ENCODE peak calls at places on chromosomes 12 and 14, in ten cellular contexts. F is esophagus squamous epithelium; G is lower lobe of right lung; A is body of pancreas; I is GM23248; T is CD8-positive, alpha-beta T cell; L is gastrocnemius medialis; U is sigmoid colon; N is upper lobe of right lung; X is BE2C. P is an unnamed sample. For H3K9me3, the result is how much of the 10 kb centered on the place peaks cover.

GRCh38 chr14:51644215-51644969 is 7.3 kb upstream of the FRMD6 start:
- DNase-seq in F (no peak), G (no peak), A (no peak), I (peak), T (no peak), L (no peak), U (no peak), N (no peak), X (no peak), P (no peak)

GRCh38 chr14:21860172-21860571 is 186.6 kb upstream of the OR4E1 start:
- DNase-seq in F (no peak), G (no peak), A (no peak), I (peak), T (no peak), L (no peak), U (no peak), N (no peak), X (no peak), P (peak)

GRCh38 chr12:114918535-114919233 is 234.7 kb upstream of the TBX3 start:
- DNase-seq in F (no peak), G (no peak), A (no peak), I (peak), T (no peak), L (no peak), U (no peak), N (no peak), X (no peak), P (peak)

GRCh38 chr12:95605087-95605486 is 53.8 kb upstream of the USP44 start:
- DNase-seq in F (no peak), G (no peak), A (no peak), I (peak), T (no peak), L (no peak), U (no peak), N (no peak), X (no peak), P (no peak)

GRCh38 chr12:54042970-54043744 is 10.3 kb downstream of the HOXC5 start:
- DNase-seq in F (no peak), G (no peak), A (no peak), I (no peak), T (no peak), L (no peak), U (no peak), N (no peak), X (no peak), P (no peak)

GRCh38 chr12:27201169-27201568 is 42.9 kb upstream of the STK38L start:
- DNase-seq in F (no peak), G (no peak), A (no peak), I (no peak), T (no peak), L (no peak), U (no peak), N (no peak), X (no peak), P (no peak)

GRCh38 chr12:118984206-118984943 is 3.0 kb downstream of the SRRM4 start:
- DNase-seq in F (no peak), G (no peak), A (no peak), I (no peak), T (no peak), L (no peak), U (no peak), N (no peak), X (peak), P (no peak)

GRCh38 chr12:104055686-104056388 is 5.8 kb upstream of the GLT8D2 start:
- DNase-seq in F (no peak), G (peak), A (peak), I (peak), T (no peak), L (peak), U (peak), N (peak), X (peak), P (peak)

GRCh38 chr12:122870867-122871664 is 24.9 kb downstream of the VPS37B start:
- DNase-seq in F (no peak), G (peak), A (peak), I (peak), T (no peak), L (no peak), U (peak), N (peak), X (no peak), P (peak)

GRCh38 chr12:52347546-52348510 is 19.5 kb downstream of the KRT85 start:
- DNase-seq in F (no peak), G (no peak), A (no peak), I (no peak), T (no peak), L (no peak), U (no peak), N (no peak), X (no peak), P (no peak)

DNA sequence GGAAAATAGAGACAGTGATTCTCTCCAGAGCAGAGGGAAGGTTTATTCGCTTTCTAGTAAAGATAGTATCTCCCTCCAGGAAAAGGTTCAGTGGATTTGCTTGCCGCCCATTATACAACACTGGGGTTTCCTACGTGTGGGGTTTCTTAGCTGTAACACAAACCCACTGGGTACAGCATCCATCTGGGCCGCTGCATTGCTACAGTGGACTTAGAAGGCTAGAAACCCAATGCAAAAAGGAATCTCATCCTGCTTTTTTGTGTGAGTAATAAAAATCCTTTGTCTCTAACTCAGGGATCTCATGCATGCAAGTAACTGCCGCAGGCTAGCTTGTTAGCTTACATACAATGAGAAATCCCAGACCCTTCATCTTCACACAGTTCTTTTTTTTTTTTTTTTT is 67.1 kb upstream of the BCL2L14 start:
- DNase-seq in F (no peak), G (no peak), A (no peak), I (no peak), T (no peak), L (no peak), U (no peak), N (no peak), X (no peak), P (no peak)
- H3K9me3 ChIP-seq in F (under half), G (under half), A (under half), I (under half), T (under half), L (under half), U (under half), N (under half), X (under half), P (under half)

GRCh38 chr12:105292705-105293104 is 37.8 kb upstream of the C12orf75 start:
- DNase-seq in F (no peak), G (no peak), A (no peak), I (peak), T (no peak), L (no peak), U (no peak), N (no peak), X (no peak), P (no peak)
- H3K4me3 ChIP-seq in F (no peak), G (no peak), A (no peak), I (no peak), T (no peak), L (no peak), U (no peak), N (no peak), X (no peak), P (no peak)

GRCh38 chr12:133227281-133227852 is 8.3 kb downstream of the ANHX start:
- DNase-seq in F (no peak), G (no peak), A (no peak), I (no peak), T (no peak), L (no peak), U (no peak), N (no peak), X (no peak), P (no peak)

GRCh38 chr12:133233006-133233405 is 2.7 kb downstream of the ANHX start:
- DNase-seq in F (no peak), G (no peak), A (no peak), I (no peak), T (no peak), L (no peak), U (no peak), N (no peak), X (no peak), P (no peak)

GRCh38 chr12:133234971-133235370 is 706 bp downstream of the ANHX start:
- DNase-seq in F (no peak), G (no peak), A (no peak), I (no peak), T (no peak), L (no peak), U (no peak), N (no peak), X (no peak), P (no peak)

GRCh38 chr12:133233993-133234564 is 1.6 kb downstream of the ANHX start:
- DNase-seq in F (no peak), G (no peak), A (no peak), I (no peak), T (no peak), L (no peak), U (no peak), N (no peak), X (no peak), P (no peak)

GRCh38 chr12:133231001-133231400 is 4.7 kb downstream of the ANHX start:
- DNase-seq in F (no peak), G (no peak), A (no peak), I (no peak), T (no peak), L (no peak), U (no peak), N (no peak), X (no peak), P (no peak)
- H3K9me3 ChIP-seq in F (half or more), G (under half), A (under half), I (under half), T (under half), L (under half), U (under half), N (under half), X (under half), P (under half)

GRCh38 chr12:116718578-116719454 is 19.1 kb downstream of the SPRING1 start:
- DNase-seq in F (no peak), G (no peak), A (no peak), I (peak), T (no peak), L (no peak), U (no peak), N (no peak), X (no peak), P (peak)

GRCh38 chr12:116719661-116720060 is 18.2 kb downstream of the SPRING1 start:
- DNase-seq in F (no peak), G (no peak), A (no peak), I (no peak), T (no peak), L (no peak), U (no peak), N (no peak), X (no peak), P (no peak)

GRCh38 chr12:116720129-116720528 is 17.7 kb downstream of the SPRING1 start:
- DNase-seq in F (no peak), G (no peak), A (no peak), I (no peak), T (no peak), L (no peak), U (no peak), N (no peak), X (no peak), P (no peak)

GRCh38 chr12:116714175-116714574 is 23.7 kb downstream of the SPRING1 start:
- DNase-seq in F (no peak), G (no peak), A (no peak), I (no peak), T (no peak), L (peak), U (no peak), N (no peak), X (no peak), P (no peak)

GRCh38 chr12:116717466-116718457 is 20.1 kb downstream of the SPRING1 start:
- DNase-seq in F (no peak), G (peak), A (no peak), I (peak), T (no peak), L (peak), U (peak), N (no peak), X (no peak), P (no peak)
- H3K4me3 ChIP-seq in F (no peak), G (no peak), A (no peak), I (peak), T (no peak), L (peak), U (no peak), N (no peak), X (no peak), P (peak)

DNA sequence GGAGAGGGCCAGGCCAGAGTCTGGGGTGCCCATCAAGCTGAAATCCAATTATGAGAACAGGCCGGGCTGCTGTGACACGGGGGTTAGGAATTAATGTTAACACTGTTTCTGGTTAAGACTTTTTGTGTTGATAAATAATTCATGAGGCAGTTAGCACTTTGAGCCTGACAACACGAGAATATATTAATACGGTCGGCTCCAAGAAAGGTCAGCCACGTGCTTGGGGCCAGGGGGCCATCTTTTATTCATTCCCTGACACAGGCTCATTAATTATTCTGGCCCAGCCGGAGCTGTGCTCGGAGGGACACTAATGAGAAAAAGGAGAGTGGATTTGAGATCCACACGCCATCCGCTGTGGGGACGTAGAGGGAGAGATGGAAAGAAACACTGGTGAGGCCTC is 45.1 kb downstream of the FBRSL1 start:
- DNase-seq in F (no peak), G (no peak), A (no peak), I (no peak), T (no peak), L (no peak), U (no peak), N (no peak), X (no peak), P (no peak)
- H3K9me3 ChIP-seq in F (under half), G (under half), A (under half), I (under half), T (under half), L (under half), U (under half), N (under half), X (under half), P (under half)